ENCODE peak calls at places on chromosome 5, in ten cellular contexts. L is DMS153; G is bronchial epithelial cell; P is RCC 7860; B is stimulated activated CD4-positive, alpha-beta T cell treated with anti-CD3 and anti-CD28 coated beads, Interleukin-2, amount 100 ng/mL, for 48 hours; S is stimulated activated CD8-positive, alpha-beta memory T cell treated with anti-CD3 and anti-CD28 coated beads, Interleukin-2, amount 100 ng/mL, for 48 hours; W is amniotic stem cell; O is endodermal cell; F is activated CD4-positive, alpha-beta T cell treated with anti-CD3 and anti-CD28 coated beads for 4 hours; H is T-helper 2 cell. C is an unnamed sample.

GRCh38 chr5:106843812-106844416 is 826.8 kb downstream of the EFNA5 start:
- DNase-seq in L (no peak), G (peak; percentile 48), P (no peak), B (no peak), S (no peak), W (no peak), O (peak; percentile 45), F (no peak), H (no peak), C (peak; percentile 7)

GRCh38 chr5:72015103-72015548 is 92.1 kb upstream of the MAP1B start:
- DNase-seq in L (peak; percentile 87), G (peak; percentile 80), P (peak; percentile 68), B (no peak), S (no peak), W (no peak), O (no peak), F (no peak), H (no peak), C (peak; percentile 30)

GRCh38 chr5:117497626-117498025 is 923.0 kb upstream of the SEMA6A start:
- DNase-seq in L (no peak), G (no peak), P (no peak), B (no peak), S (no peak), W (no peak), O (no peak), F (no peak), H (no peak), C (peak; percentile 74)

GRCh38 chr5:139458580-139459407 is 3.7 kb downstream of the ECSCR start:
- DNase-seq in L (no peak), G (peak; percentile 89), P (peak; percentile 70), B (peak; percentile 60), S (no peak), W (no peak), O (peak; percentile 54), F (peak; percentile 75), H (peak; percentile 66), C (no peak)

GRCh38 chr5:17054911-17055310 is 118.8 kb upstream of the MYO10 start:
- DNase-seq in L (no peak), G (no peak), P (no peak), B (no peak), S (no peak), W (no peak), O (no peak), F (no peak), H (no peak), C (no peak)

GRCh38 chr5:157383151-157383810 is 76.7 kb upstream of the NIPAL4 start:
- DNase-seq in L (no peak), G (no peak), P (no peak), B (no peak), S (no peak), W (no peak), O (peak; percentile 17), F (no peak), H (no peak), C (no peak)

GRCh38 chr5:139574641-139575312 is 13.6 kb downstream of the UBE2D2 start:
- DNase-seq in L (no peak), G (peak; percentile 54), P (no peak), B (no peak), S (no peak), W (no peak), O (no peak), F (peak; percentile 24), H (no peak), C (peak; percentile 30)

GRCh38 chr5:167934561-167934971 is 356.9 kb upstream of the WWC1 start:
- DNase-seq in L (no peak), G (peak; percentile 69), P (peak; percentile 82), B (no peak), S (no peak), W (no peak), O (no peak), F (no peak), H (no peak), C (peak; percentile 2)

GRCh38 chr5:72040513-72040912 is 66.8 kb upstream of the MAP1B start:
- DNase-seq in L (no peak), G (no peak), P (no peak), B (no peak), S (no peak), W (no peak), O (peak; percentile 60), F (no peak), H (no peak), C (no peak)

GRCh38 chr5:135031146-135031812 is 2.7 kb downstream of the PITX1 start:
- DNase-seq in L (no peak), G (no peak), P (no peak), B (no peak), S (no peak), W (no peak), O (peak; percentile 89), F (no peak), H (no peak), C (no peak)

GRCh38 chr5:168341178-168341577 is 49.7 kb downstream of the WWC1 start:
- DNase-seq in L (no peak), G (peak; percentile 75), P (peak; percentile 40), B (no peak), S (no peak), W (no peak), O (no peak), F (no peak), H (no peak), C (no peak)

GRCh38 chr5:61301345-61301744 is 30.7 kb upstream of the ZSWIM6 start:
- DNase-seq in L (no peak), G (no peak), P (no peak), B (no peak), S (no peak), W (no peak), O (no peak), F (no peak), H (no peak), C (peak; percentile 85)

GRCh38 chr5:141780240-141780951 is 97.8 kb downstream of the PCDH1 start:
- DNase-seq in L (no peak), G (no peak), P (no peak), B (no peak), S (no peak), W (no peak), O (no peak), F (no peak), H (no peak), C (no peak)

GRCh38 chr5:4976918-4977317 is 163.2 kb upstream of the ADAMTS16 start:
- DNase-seq in L (no peak), G (no peak), P (peak; percentile 65), B (no peak), S (no peak), W (no peak), O (no peak), F (no peak), H (no peak), C (no peak)

GRCh38 chr5:171857537-171857936 is 71.9 kb downstream of the SMIM23 start:
- DNase-seq in L (no peak), G (no peak), P (no peak), B (no peak), S (no peak), W (no peak), O (peak; percentile 92), F (no peak), H (no peak), C (no peak)

GRCh38 chr5:44887722-44888121 is 79.0 kb downstream of the MRPS30 start:
- DNase-seq in L (no peak), G (peak; percentile 5), P (no peak), B (no peak), S (no peak), W (no peak), O (no peak), F (no peak), H (no peak), C (no peak)

GRCh38 chr5:156391139-156391538 is 64.2 kb downstream of the SGCD start:
- DNase-seq in L (no peak), G (peak; percentile 77), P (no peak), B (no peak), S (no peak), W (no peak), O (no peak), F (no peak), H (no peak), C (peak; percentile 29)

GRCh38 chr5:157820593-157821252 is 38.2 kb downstream of the CLINT1 start:
- DNase-seq in L (no peak), G (peak; percentile 46), P (no peak), B (no peak), S (no peak), W (peak; percentile 56), O (no peak), F (peak; percentile 9), H (no peak), C (peak; percentile 45)

GRCh38 chr5:40278881-40279280 is 400.8 kb upstream of the PTGER4 start:
- DNase-seq in L (no peak), G (no peak), P (no peak), B (no peak), S (no peak), W (no peak), O (no peak), F (no peak), H (no peak), C (no peak)

GRCh38 chr5:88940712-88941111 is 57.7 kb upstream of the MEF2C start:
- DNase-seq in L (no peak), G (no peak), P (no peak), B (no peak), S (no peak), W (no peak), O (no peak), F (no peak), H (no peak), C (no peak)

GRCh38 chr5:38535281-38535750 is 21.1 kb downstream of the LIFR start:
- DNase-seq in L (no peak), G (no peak), P (no peak), B (no peak), S (no peak), W (no peak), O (no peak), F (no peak), H (no peak), C (peak; percentile 37)

GRCh38 chr5:108529381-108529780 is 147.5 kb upstream of the FBXL17 start:
- DNase-seq in L (no peak), G (peak; percentile 58), P (no peak), B (no peak), S (no peak), W (no peak), O (no peak), F (no peak), H (no peak), C (no peak)

GRCh38 chr5:55471468-55471867 is 63.3 kb downstream of the PLPP1 start:
- DNase-seq in L (no peak), G (no peak), P (peak; percentile 10), B (no peak), S (no peak), W (no peak), O (no peak), F (no peak), H (no peak), C (no peak)

GRCh38 chr5:167064199-167064811 is 1227.1 kb upstream of the WWC1 start:
- DNase-seq in L (no peak), G (no peak), P (no peak), B (no peak), S (no peak), W (no peak), O (no peak), F (no peak), H (no peak), C (no peak)

GRCh38 chr5:158317507-158317906 is 458.6 kb upstream of the CLINT1 start:
- DNase-seq in L (no peak), G (no peak), P (no peak), B (no peak), S (no peak), W (no peak), O (no peak), F (no peak), H (no peak), C (no peak)

GRCh38 chr5:132546108-132546507 is 2.8 kb upstream of the IL5 start:
- DNase-seq in L (no peak), G (no peak), P (no peak), B (peak; percentile 40), S (peak; percentile 37), W (no peak), O (no peak), F (no peak), H (no peak), C (no peak)

GRCh38 chr5:124176692-124177091 is 569.7 kb downstream of the ZNF608 start:
- DNase-seq in L (no peak), G (no peak), P (no peak), B (no peak), S (no peak), W (no peak), O (peak; percentile 36), F (no peak), H (no peak), C (peak; percentile 96)

GRCh38 chr5:42855811-42856210 is 44.1 kb upstream of the SELENOP start:
- DNase-seq in L (no peak), G (no peak), P (no peak), B (no peak), S (no peak), W (no peak), O (no peak), F (no peak), H (no peak), C (no peak)

C was measured in fibroblast of gingiva.